ENCODE peak calls at places on chromosomes 7 and 10, in five cellular contexts. Z is esophagus squamous epithelium; X is transverse colon; S is Peyer's patch; C is CD8-positive, alpha-beta memory T cell. F is an unnamed sample. For H3K36me3, the result is how much of the 10 kb centered on the place peaks cover.

GRCh38 chr7:27704407-27705199 is 35.4 kb upstream of the TAX1BP1 start:
- DNase-seq in Z (no peak), X (no peak), S (no peak), C (no peak), F (no peak)

GRCh38 chr7:130092598-130092997 is 22.3 kb downstream of the KLHDC10 start:
- DNase-seq in Z (no peak), X (no peak), S (no peak), C (no peak), F (no peak)

GRCh38 chr7:12403287-12404181 is at the start of gene VWDE:
- DNase-seq in Z (no peak), X (peak), S (no peak), C (peak), F (no peak)

GRCh38 chr10:124740374-124741280 is 3.6 kb downstream of the FAM53B start:
- DNase-seq in Z (no peak), X (peak), S (peak), C (no peak), F (peak)

GRCh38 chr10:47336387-47337134 is 11.6 kb upstream of the RBP3 start:
- DNase-seq in Z (no peak), X (no peak), S (no peak), C (no peak), F (no peak)

GRCh38 chr10:34723746-34724145 is 91.3 kb downstream of the PARD3 start:
- DNase-seq in Z (no peak), X (peak), S (no peak), C (no peak), F (peak)

GRCh38 chr7:130994378-130995115 is 260.5 kb upstream of the KLF14 start:
- DNase-seq in Z (no peak), X (peak), S (no peak), C (no peak), F (peak)

GRCh38 chr10:102152545-102152890 is 329 bp downstream of the NOLC1 start:
- DNase-seq in Z (no peak), X (peak), S (no peak), C (no peak), F (no peak)

GRCh38 chr7:156450473-156450872 is 190.1 kb upstream of the RNF32 start:
- DNase-seq in Z (no peak), X (no peak), S (no peak), C (no peak), F (no peak)

GRCh38 chr10:89563861-89564478 is 28.6 kb upstream of the SLC16A12 start:
- DNase-seq in Z (no peak), X (no peak), S (no peak), C (peak), F (no peak)

GRCh38 chr7:116122972-116123595 is 87.3 kb upstream of the TES start:
- DNase-seq in Z (no peak), X (no peak), S (no peak), C (no peak), F (no peak)

GRCh38 chr10:113228570-113228969 is 278.5 kb downstream of the TCF7L2 start:
- DNase-seq in Z (no peak), X (no peak), S (no peak), C (no peak), F (no peak)

GRCh38 chr7:127900735-127901685 is 130.2 kb downstream of the LRRC4 start:
- DNase-seq in Z (no peak), X (no peak), S (no peak), C (no peak), F (no peak)

GRCh38 chr10:84054743-84055142 is 84.6 kb upstream of the GHITM start:
- DNase-seq in Z (no peak), X (no peak), S (no peak), C (no peak), F (no peak)

GRCh38 chr10:13847201-13847631 is 260.5 kb downstream of the PRPF18 start:
- DNase-seq in Z (no peak), X (no peak), S (no peak), C (no peak), F (no peak)

GRCh38 chr10:97050205-97050745 is 135.5 kb downstream of the SLIT1 start:
- DNase-seq in Z (no peak), X (no peak), S (no peak), C (no peak), F (no peak)

GRCh38 chr7:5699951-5700384 is 81.5 kb downstream of the RNF216 start:
- DNase-seq in Z (no peak), X (peak), S (peak), C (peak), F (no peak)

GRCh38 chr10:86376403-86376802 is 9.8 kb upstream of the GRID1 start:
- DNase-seq in Z (no peak), X (no peak), S (no peak), C (no peak), F (no peak)

GRCh38 chr10:71713135-71714040 is 6.2 kb downstream of the C10orf105 start:
- DNase-seq in Z (no peak), X (peak), S (peak), C (no peak), F (peak)

GRCh38 chr10:2508971-2509605 is 558.3 kb upstream of the PFKP start:
- DNase-seq in Z (no peak), X (no peak), S (no peak), C (no peak), F (no peak)

GRCh38 chr10:96721207-96721572 is 876 bp upstream of the PIK3AP1 start:
- DNase-seq in Z (no peak), X (no peak), S (no peak), C (no peak), F (no peak)

GRCh38 chr7:42350801-42351200 is 113.8 kb upstream of the GLI3 start:
- DNase-seq in Z (no peak), X (no peak), S (no peak), C (no peak), F (no peak)

GRCh38 chr10:28459453-28460144 is 73.3 kb upstream of the WAC start:
- DNase-seq in Z (no peak), X (no peak), S (no peak), C (no peak), F (no peak)

GRCh38 chr7:114264029-114264428 is 150.6 kb upstream of the FOXP2 start:
- DNase-seq in Z (no peak), X (no peak), S (no peak), C (no peak), F (no peak)

GRCh38 chr10:103238506-103239252 is 7.0 kb upstream of the RPEL1 start:
- DNase-seq in Z (no peak), X (peak), S (no peak), C (no peak), F (no peak)

GRCh38 chr10:78829570-78829969 is 239.2 kb upstream of the ZMIZ1 start:
- DNase-seq in Z (no peak), X (no peak), S (no peak), C (no peak), F (no peak)

GRCh38 chr7:28067171-28067570 is 113.4 kb downstream of the JAZF1 start:
- DNase-seq in Z (no peak), X (no peak), S (no peak), C (no peak), F (no peak)

GRCh38 chr10:11521860-11522259 is 89.6 kb downstream of the USP6NL start:
- DNase-seq in Z (no peak), X (no peak), S (no peak), C (no peak), F (no peak)

GRCh38 chr10:124180044-124180745 is 86.8 kb upstream of the CHST15 start:
- DNase-seq in Z (no peak), X (no peak), S (no peak), C (no peak), F (no peak)

GRCh38 chr10:13660545-13660920 is 73.8 kb downstream of the PRPF18 start:
- DNase-seq in Z (no peak), X (no peak), S (no peak), C (no peak), F (no peak)

GRCh38 chr10:70461397-70462348 is 16.9 kb upstream of the PALD1 start:
- DNase-seq in Z (no peak), X (peak), S (peak), C (peak), F (peak)

GRCh38 chr7:159048656-159049055 is 96.0 kb downstream of the VIPR2 start:
- DNase-seq in Z (no peak), X (no peak), S (no peak), C (no peak), F (no peak)

GRCh38 chr7:127916735-127917134 is 114.5 kb downstream of the LRRC4 start:
- DNase-seq in Z (no peak), X (no peak), S (no peak), C (no peak), F (no peak)

GRCh38 chr10:121490906-121491519 is 107.2 kb downstream of the FGFR2 start:
- DNase-seq in Z (no peak), X (peak), S (no peak), C (no peak), F (peak)

GRCh38 chr7:140901946-140902304 is 22.8 kb downstream of the BRAF start:
- DNase-seq in Z (no peak), X (no peak), S (no peak), C (no peak), F (no peak)

GRCh38 chr7:135808206-135808605 is 59.6 kb upstream of the FAM180A start:
- DNase-seq in Z (no peak), X (no peak), S (no peak), C (no peak), F (no peak)

DNA sequence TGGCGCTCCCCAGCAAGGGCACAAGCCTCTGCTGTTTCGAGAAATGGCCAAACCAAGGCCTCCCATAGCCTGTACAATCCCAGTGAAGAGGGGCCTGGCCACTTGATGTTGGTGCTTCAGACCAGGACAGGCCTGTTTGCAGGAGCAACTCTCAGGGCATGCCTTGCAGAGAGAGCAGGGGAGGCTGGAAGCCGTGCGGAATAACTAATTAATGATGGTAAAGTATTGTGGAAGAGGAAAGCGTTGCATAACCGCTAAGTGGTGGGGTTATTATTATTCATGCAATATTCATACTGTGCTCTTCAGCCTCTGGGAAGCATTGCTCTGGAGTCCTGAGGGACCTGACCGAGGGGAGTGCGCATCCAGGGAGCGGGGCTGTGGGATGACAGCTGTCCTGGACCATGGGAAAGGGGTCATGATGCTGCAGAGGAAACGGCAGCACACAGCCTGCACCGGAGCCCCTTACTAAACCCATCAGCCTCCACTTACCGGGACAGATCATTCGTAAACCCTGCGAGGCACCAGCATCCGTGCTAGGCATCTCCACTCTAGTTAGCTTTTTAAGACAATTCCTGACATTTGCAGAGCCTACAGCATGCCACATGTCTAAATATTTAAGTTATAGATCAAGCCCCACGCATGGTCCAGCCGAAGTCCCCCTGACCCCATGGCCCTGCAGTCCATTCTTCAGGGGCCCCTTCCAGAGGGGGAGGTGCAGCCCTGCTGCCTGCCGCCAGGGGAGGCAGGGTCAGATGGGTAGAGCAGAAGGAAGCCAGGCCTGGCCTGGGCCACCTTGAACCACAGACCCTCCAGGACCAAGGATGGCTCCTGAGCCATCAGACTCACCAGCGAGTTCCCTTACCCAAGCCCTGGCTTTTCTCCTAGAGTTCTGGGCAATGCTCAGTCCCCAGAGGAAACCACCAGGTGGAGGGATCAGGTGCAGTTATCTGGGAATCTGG is 11.6 kb downstream of the TMEM273 start:
- DNase-seq in Z (no peak), X (no peak), S (no peak), C (no peak), F (no peak)
- H3K27ac ChIP-seq in Z (no peak), X (peak), S (peak), C (peak), F (no peak)

DNA sequence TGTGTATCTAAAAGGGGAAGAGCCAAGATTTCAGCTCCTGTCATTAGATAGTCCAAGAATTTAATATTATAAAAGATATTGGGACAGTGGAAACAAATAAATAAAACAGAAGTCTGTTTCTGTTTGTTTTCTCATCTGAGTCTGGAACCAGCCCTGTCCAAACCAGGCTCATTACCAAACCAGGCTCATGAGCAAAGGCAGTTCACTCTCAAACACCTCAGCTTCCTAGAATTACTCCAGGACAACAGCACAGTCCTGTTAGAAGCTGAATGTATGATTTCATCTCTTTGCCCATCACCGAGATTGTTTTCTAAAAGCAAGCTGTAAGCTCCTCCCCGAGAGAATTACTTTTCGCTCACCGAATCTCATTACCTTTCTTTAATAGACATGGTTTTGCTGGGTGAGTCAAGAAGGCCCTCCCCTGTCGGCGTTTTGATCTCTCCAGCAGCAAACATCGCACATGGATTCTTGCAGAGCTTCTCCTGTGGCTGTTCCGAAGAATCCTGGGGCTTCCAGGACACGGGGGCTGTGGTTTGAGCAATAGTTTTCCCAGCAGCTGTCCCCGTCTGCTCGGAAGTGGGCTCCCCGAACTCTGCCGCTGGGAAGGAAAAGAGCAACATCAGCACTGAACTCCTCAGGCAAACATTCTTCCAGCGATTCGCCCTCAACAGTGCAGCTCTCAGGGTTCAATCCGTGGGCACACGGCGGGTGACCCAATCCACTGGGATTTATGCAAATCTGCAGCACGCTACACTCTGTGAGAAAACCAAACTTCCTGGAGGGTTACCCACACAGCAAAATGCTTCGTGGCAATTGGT is 112.5 kb downstream of the SVIL start:
- DNase-seq in Z (no peak), X (peak), S (no peak), C (no peak), F (peak)
- H3K36me3 ChIP-seq in Z (under half), X (under half), S (under half), C (under half), F (under half)

GRCh38 chr10:74071151-74071550 is 73.2 kb downstream of the VCL start:
- DNase-seq in Z (no peak), X (no peak), S (no peak), C (no peak), F (no peak)
- H3K27ac ChIP-seq in Z (no peak), X (no peak), S (peak), C (no peak), F (no peak)

DNA sequence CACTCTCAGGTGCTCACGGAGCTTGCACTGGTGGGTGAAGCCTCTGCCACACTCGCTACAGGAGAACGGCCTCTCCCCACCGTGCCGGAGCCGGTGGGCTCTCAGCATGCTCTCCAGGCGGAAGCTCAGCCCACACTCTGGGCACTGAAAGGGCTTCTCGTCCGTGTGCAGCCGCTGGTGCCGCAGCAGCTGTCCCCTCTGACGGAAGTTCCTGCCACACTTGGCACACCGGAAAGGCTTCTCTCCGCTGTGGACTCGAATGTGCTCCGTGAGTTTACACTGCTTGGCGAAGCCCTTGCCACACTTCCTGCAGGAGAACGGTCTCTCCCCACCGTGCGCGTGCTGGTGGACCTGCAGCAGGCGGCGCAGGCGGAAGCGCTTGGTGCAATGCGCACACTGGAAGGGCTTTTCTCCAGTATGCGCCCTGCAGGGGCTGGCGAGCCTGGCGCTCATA is 19.3 kb downstream of the ZNF786 start:
- DNase-seq in Z (no peak), X (no peak), S (no peak), C (no peak), F (no peak)
- H3K36me3 ChIP-seq in Z (under half), X (under half), S (under half), C (under half), F (under half)

GRCh38 chr7:118080947-118081346 is 103.0 kb upstream of the LSM8 start:
- DNase-seq in Z (no peak), X (no peak), S (no peak), C (no peak), F (no peak)
- H3K27ac ChIP-seq in Z (peak), X (no peak), S (no peak), C (no peak), F (no peak)

F was measured in ovary.